ENCODE peak calls at places on chromosomes 16 and 17, in four cellular contexts. H, Y, N and D are unnamed samples.

GRCh38 chr16:21598676-21599157 is 660 bp upstream of the METTL9 start:
- DNase-seq in Y (peak; percentile 25), N (no peak), H (no peak), D (no peak)

GRCh38 chr16:1743376-1744337 is 27.7 kb downstream of the NME3 start:
- DNase-seq in Y (no peak), N (no peak), H (no peak), D (no peak)

GRCh38 chr17:7060165-7060890 is 16.4 kb upstream of the SLC16A11 start:
- DNase-seq in Y (no peak), H (no peak), N (peak; percentile 96), D (peak; percentile 96)

GRCh38 chr17:32723310-32723955 is 153.5 kb downstream of the MYO1D start:
- DNase-seq in H (no peak), N (no peak), Y (no peak), D (no peak)

GRCh38 chr16:67965668-67966548 is 2.5 kb downstream of the SLC12A4 start:
- DNase-seq in H (no peak), N (no peak), Y (no peak), D (no peak)

GRCh38 chr17:48110722-48111121 is 3.2 kb downstream of the SNX11 start:
- DNase-seq in N (no peak), Y (no peak), H (no peak), D (no peak)

GRCh38 chr16:368388-369158 is 1.8 kb downstream of the MRPL28 start:
- DNase-seq in H (no peak), Y (no peak), N (no peak), D (no peak)

GRCh38 chr17:7380855-7381683 is at the start of gene TNK1:
- DNase-seq in H (peak; percentile 64), N (no peak), Y (no peak), D (no peak)

GRCh38 chr17:74968361-74968780 is 4.2 kb downstream of the HID1 start:
- DNase-seq in N (no peak), Y (no peak), H (no peak), D (no peak)

GRCh38 chr16:85372627-85373372 is 240.3 kb upstream of the GSE1 start:
- DNase-seq in H (no peak), N (no peak), Y (peak; percentile 71), D (peak; percentile 52)

GRCh38 chr17:78242024-78242742 is 10.8 kb downstream of the TMEM235 start:
- DNase-seq in Y (no peak), H (no peak), N (no peak), D (no peak)

GRCh38 chr17:15967706-15968399 is 22.9 kb downstream of the ADORA2B start:
- DNase-seq in Y (no peak), N (no peak), H (no peak), D (no peak)

GRCh38 chr16:88069397-88070168 is 118.3 kb downstream of the BANP start:
- DNase-seq in H (no peak), N (no peak), Y (no peak), D (no peak)

DNA sequence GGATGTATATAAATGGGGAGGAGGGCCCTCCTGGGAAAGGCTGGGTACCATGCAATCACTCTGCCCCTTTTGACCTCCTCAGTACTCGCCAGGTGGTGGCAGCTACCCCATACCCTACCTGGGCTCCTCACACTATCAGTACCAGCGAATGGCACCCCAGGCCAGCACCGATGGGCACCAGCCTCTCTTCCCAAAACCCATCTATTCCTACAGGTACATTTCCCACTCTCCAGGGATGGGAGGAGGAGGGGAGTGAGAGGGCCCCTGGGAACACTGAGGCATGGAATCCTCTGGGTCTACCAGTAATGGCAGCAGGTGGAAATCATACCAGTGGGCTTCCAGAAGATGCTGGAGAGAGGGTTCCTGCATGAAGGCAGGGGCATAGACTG is 22.9 kb downstream of the FOXN1 start:
- DNase-seq in Y (no peak), N (no peak), H (no peak), D (no peak)
- TF ChIP-seq REST in Y (no peak), N (no peak), H (no peak), D (no peak)

DNA sequence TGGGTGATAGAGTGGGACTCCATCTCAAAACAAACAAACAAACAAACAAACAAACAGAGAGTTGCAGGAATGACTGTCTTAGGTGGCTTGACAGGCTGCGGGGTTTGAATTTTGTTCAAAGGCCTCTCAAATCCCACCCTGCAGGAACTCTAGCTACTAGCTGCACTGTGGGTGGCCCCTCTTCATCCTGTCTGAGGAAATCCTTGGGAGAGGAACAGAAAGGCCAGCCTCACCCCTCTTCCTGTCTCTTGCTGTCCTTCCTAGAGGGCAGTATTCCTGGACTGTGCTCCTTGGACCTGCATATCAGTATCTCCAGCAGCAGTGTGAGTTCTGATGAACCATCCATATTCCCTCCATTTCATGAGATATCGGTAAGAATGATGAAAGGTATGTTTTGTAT is 2.0 kb upstream of the CCDC92B start:
- DNase-seq in H (no peak), N (no peak), Y (no peak), D (no peak)
- TF ChIP-seq REST in H (no peak), N (no peak), Y (no peak), D (no peak)

GRCh38 chr17:18857864-18858566 is at the start of gene PRPSAP2:
- DNase-seq in H (peak; percentile 99), Y (peak; percentile 85), N (peak; percentile 87), D (peak; percentile 97)

GRCh38 chr17:18854956-18855355 is 3.0 kb upstream of the PRPSAP2 start:
- DNase-seq in N (no peak), H (no peak), Y (no peak), D (no peak)

GRCh38 chr17:18859256-18859655 is 1.3 kb downstream of the PRPSAP2 start:
- DNase-seq in N (no peak), H (peak; percentile 28), Y (no peak), D (no peak)

GRCh38 chr17:18858567-18859245 is 775 bp downstream of the PRPSAP2 start:
- DNase-seq in N (no peak), H (no peak), Y (no peak), D (no peak)

GRCh38 chr17:18855831-18856624 is 1.9 kb upstream of the PRPSAP2 start:
- DNase-seq in H (peak; percentile 86), Y (peak; percentile 85), N (peak; percentile 86), D (peak; percentile 94)
- TF ChIP-seq REST in H (no peak), Y (no peak), N (no peak), D (no peak)

GRCh38 chr16:75566889-75567255 is 693 bp downstream of the GABARAPL2 start:
- DNase-seq in N (no peak), Y (no peak), H (peak; percentile 46), D (no peak)
- TF ChIP-seq REST in N (no peak), Y (peak; percentile 92), H (peak; percentile 89), D (peak; percentile 76)

GRCh38 chr16:86714166-86714565 is 135.8 kb downstream of the FOXL1 start:
- DNase-seq in N (no peak), Y (no peak), H (no peak), D (no peak)
- TF ChIP-seq REST in N (peak; percentile 50), Y (peak; percentile 66), H (peak; percentile 91), D (peak; percentile 73)

GRCh38 chr16:11700264-11701029 is 32.2 kb downstream of the SNN start:
- DNase-seq in Y (peak; percentile 65), H (no peak), N (no peak), D (no peak)
- TF ChIP-seq REST in Y (no peak), H (no peak), N (no peak), D (no peak)

GRCh38 chr16:12724216-12724615 is 79.5 kb downstream of the CPPED1 start:
- DNase-seq in N (no peak), Y (no peak), H (no peak), D (no peak)

GRCh38 chr16:12728471-12728870 is 75.2 kb downstream of the CPPED1 start:
- DNase-seq in N (no peak), H (no peak), Y (no peak), D (no peak)

GRCh38 chr16:12732600-12732999 is 71.1 kb downstream of the CPPED1 start:
- DNase-seq in N (no peak), H (no peak), Y (no peak), D (no peak)

GRCh38 chr16:12723681-12724080 is 80.0 kb downstream of the CPPED1 start:
- DNase-seq in Y (no peak), N (no peak), H (no peak), D (no peak)

GRCh38 chr16:12729448-12729847 is 74.2 kb downstream of the CPPED1 start:
- DNase-seq in H (no peak), Y (no peak), N (no peak), D (no peak)
- TF ChIP-seq REST in H (no peak), Y (no peak), N (no peak), D (no peak)

DNA sequence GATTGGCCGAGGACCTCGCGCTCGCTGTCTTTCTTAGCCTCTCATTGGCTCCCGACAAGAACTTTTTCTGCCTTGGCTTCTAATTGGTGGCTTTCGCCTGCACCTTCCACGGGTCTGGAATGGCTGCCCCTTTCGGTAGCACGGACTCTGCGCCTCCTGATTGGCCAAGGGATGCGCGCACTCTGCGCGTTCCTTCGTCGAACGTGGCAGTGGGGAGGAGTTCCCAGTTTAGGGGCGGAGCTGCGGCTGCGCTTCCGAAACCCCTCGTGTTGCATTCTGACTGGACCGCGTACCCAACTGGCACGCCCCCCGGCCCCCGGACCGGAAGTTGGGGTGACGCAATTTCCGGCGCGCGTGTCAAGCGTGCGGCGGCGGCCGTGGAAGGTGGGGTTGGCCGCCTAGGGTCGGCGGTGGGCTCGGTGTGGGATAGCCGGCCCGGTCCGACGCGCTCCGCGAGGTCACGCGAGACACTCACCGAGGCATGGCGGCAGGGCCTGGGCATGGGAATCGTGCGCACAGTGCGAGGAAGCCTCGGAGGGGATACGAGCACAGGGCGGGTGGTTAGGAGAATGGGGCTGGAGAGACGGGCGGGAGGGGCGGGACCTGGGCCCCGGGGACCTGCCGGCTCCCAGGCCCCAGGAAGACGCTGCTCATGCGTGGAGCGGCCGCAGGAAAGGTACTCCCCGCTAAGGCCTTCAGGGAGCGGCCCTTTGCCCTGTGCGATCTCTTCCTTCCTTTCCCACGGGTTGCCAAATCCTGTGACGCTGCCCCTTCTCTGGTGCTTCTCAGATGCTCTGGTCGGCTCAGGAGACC is 627 bp upstream of the P4HB start:
- DNase-seq in Y (peak; percentile 100), N (peak; percentile 100), H (peak; percentile 100), D (peak; percentile 100)
- TF ChIP-seq REST in Y (peak; percentile 65), N (no peak), H (peak; percentile 48), D (no peak)

GRCh38 chr16:30526137-30526822 is at the start of gene ZNF768:
- DNase-seq in H (peak; percentile 94), Y (peak; percentile 38), N (no peak), D (peak; percentile 33)
- TF ChIP-seq REST in H (peak; percentile 88), Y (peak; percentile 86), N (no peak), D (peak; percentile 69)

DNA sequence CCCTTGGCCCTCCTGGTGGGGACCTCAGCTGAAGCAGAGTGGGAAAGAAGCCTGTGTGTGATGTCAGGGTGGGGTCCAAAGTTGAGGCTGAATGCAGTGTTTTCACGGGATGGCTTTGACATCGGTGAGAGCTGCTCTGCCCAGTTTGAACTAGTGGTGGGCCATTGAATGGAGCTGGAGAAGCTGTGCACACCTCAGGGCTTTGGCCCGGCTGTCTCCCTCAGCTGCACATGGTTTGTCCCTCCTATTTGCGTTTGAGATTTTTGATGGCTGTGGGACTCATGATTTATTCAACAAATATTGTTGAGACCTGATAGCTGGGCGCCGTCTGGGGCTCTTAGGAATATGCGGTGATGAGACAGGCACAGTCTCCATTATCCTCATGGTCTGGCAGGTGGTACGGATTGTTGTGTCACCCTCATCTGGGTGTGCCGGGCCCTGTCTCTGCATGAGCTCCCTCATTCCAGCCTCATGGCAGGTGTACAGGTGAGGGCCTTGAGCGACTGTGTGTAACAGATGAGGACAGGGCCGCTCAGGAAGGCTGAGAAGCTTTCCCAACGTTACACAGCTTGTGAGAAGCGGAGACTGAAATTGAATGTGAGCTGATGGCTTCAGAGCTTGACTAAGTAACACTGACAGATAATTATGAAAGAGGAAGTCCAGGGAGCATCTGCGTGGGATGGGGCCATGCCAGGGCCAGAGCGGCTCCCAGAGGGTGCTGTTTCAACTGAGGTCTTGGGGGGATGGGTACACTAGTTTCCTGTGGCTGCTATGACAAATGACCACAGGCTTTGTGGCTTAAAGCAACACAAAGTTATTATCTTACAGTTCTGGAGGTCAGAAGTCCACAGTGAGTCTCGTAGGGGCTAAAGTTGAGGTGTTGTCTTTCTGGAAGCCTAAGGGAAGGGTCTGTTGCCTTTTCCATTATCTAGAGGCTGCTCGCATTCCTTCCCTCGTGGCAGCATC is 36.5 kb downstream of the CMIP start:
- DNase-seq in H (peak; percentile 79), Y (peak; percentile 92), N (no peak), D (no peak)
- TF ChIP-seq REST in H (no peak), Y (no peak), N (no peak), D (no peak)